ENCODE peak calls at places on chromosomes 13 and 19, in ten cellular contexts. One of them, this sample, is unnamed.

GRCh38 chr13:43666403-43666802 is 120.4 kb downstream of the ENOX1 start:
- DNase-seq in esophagus squamous epithelium: no peak
- DNase-seq in left cardiac atrium: no peak
- DNase-seq in body of pancreas: no peak
- DNase-seq in AG09309: no peak
- DNase-seq in fibroblast of villous mesenchyme: no peak
- DNase-seq in psoas muscle: no peak
- DNase-seq in tibial nerve: no peak
- DNase-seq in stimulated activated CD4-positive, alpha-beta T cell treated with anti-CD3 and anti-CD28 coated beads, TNF-alpha, amount 100 ng/mL, for 4 hours: no peak
- DNase-seq in foreskin fibroblast: no peak
- DNase-seq in this sample: no peak

GRCh38 chr13:28357846-28358496 is 137.0 kb downstream of the FLT1 start:
- DNase-seq in esophagus squamous epithelium: no peak
- DNase-seq in left cardiac atrium: no peak
- DNase-seq in body of pancreas: no peak
- DNase-seq in AG09309: no peak
- DNase-seq in fibroblast of villous mesenchyme: peak
- DNase-seq in psoas muscle: no peak
- DNase-seq in tibial nerve: no peak
- DNase-seq in stimulated activated CD4-positive, alpha-beta T cell treated with anti-CD3 and anti-CD28 coated beads, TNF-alpha, amount 100 ng/mL, for 4 hours: no peak
- DNase-seq in foreskin fibroblast: no peak
- DNase-seq in this sample: no peak

GRCh38 chr13:48251616-48252081 is 18.6 kb downstream of the ITM2B start:
- DNase-seq in esophagus squamous epithelium: no peak
- DNase-seq in left cardiac atrium: peak
- DNase-seq in body of pancreas: no peak
- DNase-seq in AG09309: no peak
- DNase-seq in fibroblast of villous mesenchyme: peak
- DNase-seq in psoas muscle: no peak
- DNase-seq in tibial nerve: no peak
- DNase-seq in stimulated activated CD4-positive, alpha-beta T cell treated with anti-CD3 and anti-CD28 coated beads, TNF-alpha, amount 100 ng/mL, for 4 hours: no peak
- DNase-seq in foreskin fibroblast: no peak
- DNase-seq in this sample: no peak

GRCh38 chr13:75870397-75870801 is 234.3 kb downstream of the LMO7 start:
- DNase-seq in esophagus squamous epithelium: no peak
- DNase-seq in left cardiac atrium: no peak
- DNase-seq in body of pancreas: no peak
- DNase-seq in AG09309: no peak
- DNase-seq in fibroblast of villous mesenchyme: peak
- DNase-seq in psoas muscle: no peak
- DNase-seq in tibial nerve: no peak
- DNase-seq in stimulated activated CD4-positive, alpha-beta T cell treated with anti-CD3 and anti-CD28 coated beads, TNF-alpha, amount 100 ng/mL, for 4 hours: peak
- DNase-seq in foreskin fibroblast: peak
- DNase-seq in this sample: peak

GRCh38 chr19:11736696-11737095 is 2.0 kb downstream of the ZNF823 start:
- DNase-seq in esophagus squamous epithelium: no peak
- DNase-seq in left cardiac atrium: peak
- DNase-seq in body of pancreas: peak
- DNase-seq in AG09309: no peak
- DNase-seq in fibroblast of villous mesenchyme: peak
- DNase-seq in psoas muscle: peak
- DNase-seq in tibial nerve: no peak
- DNase-seq in stimulated activated CD4-positive, alpha-beta T cell treated with anti-CD3 and anti-CD28 coated beads, TNF-alpha, amount 100 ng/mL, for 4 hours: no peak
- DNase-seq in foreskin fibroblast: peak
- DNase-seq in this sample: peak

GRCh38 chr13:81609335-81609734 is 1268.4 kb upstream of the SPRY2 start:
- DNase-seq in esophagus squamous epithelium: no peak
- DNase-seq in left cardiac atrium: no peak
- DNase-seq in body of pancreas: no peak
- DNase-seq in AG09309: no peak
- DNase-seq in fibroblast of villous mesenchyme: no peak
- DNase-seq in psoas muscle: no peak
- DNase-seq in tibial nerve: no peak
- DNase-seq in stimulated activated CD4-positive, alpha-beta T cell treated with anti-CD3 and anti-CD28 coated beads, TNF-alpha, amount 100 ng/mL, for 4 hours: no peak
- DNase-seq in foreskin fibroblast: no peak
- DNase-seq in this sample: no peak

GRCh38 chr19:47229674-47230121 is 1.3 kb downstream of the BBC3 start:
- DNase-seq in esophagus squamous epithelium: no peak
- DNase-seq in left cardiac atrium: no peak
- DNase-seq in body of pancreas: no peak
- DNase-seq in AG09309: no peak
- DNase-seq in fibroblast of villous mesenchyme: peak
- DNase-seq in psoas muscle: no peak
- DNase-seq in tibial nerve: no peak
- DNase-seq in stimulated activated CD4-positive, alpha-beta T cell treated with anti-CD3 and anti-CD28 coated beads, TNF-alpha, amount 100 ng/mL, for 4 hours: no peak
- DNase-seq in foreskin fibroblast: no peak
- DNase-seq in this sample: no peak

GRCh38 chr13:30551194-30551593 is 66.5 kb upstream of the USPL1 start:
- DNase-seq in esophagus squamous epithelium: no peak
- DNase-seq in left cardiac atrium: no peak
- DNase-seq in body of pancreas: peak
- DNase-seq in AG09309: peak
- DNase-seq in fibroblast of villous mesenchyme: peak
- DNase-seq in psoas muscle: no peak
- DNase-seq in tibial nerve: no peak
- DNase-seq in stimulated activated CD4-positive, alpha-beta T cell treated with anti-CD3 and anti-CD28 coated beads, TNF-alpha, amount 100 ng/mL, for 4 hours: no peak
- DNase-seq in foreskin fibroblast: peak
- DNase-seq in this sample: peak

GRCh38 chr13:27808866-27809546 is 16.7 kb downstream of the GSX1 start:
- DNase-seq in esophagus squamous epithelium: no peak
- DNase-seq in left cardiac atrium: no peak
- DNase-seq in body of pancreas: no peak
- DNase-seq in AG09309: no peak
- DNase-seq in fibroblast of villous mesenchyme: no peak
- DNase-seq in psoas muscle: no peak
- DNase-seq in tibial nerve: no peak
- DNase-seq in stimulated activated CD4-positive, alpha-beta T cell treated with anti-CD3 and anti-CD28 coated beads, TNF-alpha, amount 100 ng/mL, for 4 hours: no peak
- DNase-seq in foreskin fibroblast: no peak
- DNase-seq in this sample: no peak

GRCh38 chr13:28865312-28865711 is 45.2 kb downstream of the MTUS2 start:
- DNase-seq in esophagus squamous epithelium: no peak
- DNase-seq in left cardiac atrium: no peak
- DNase-seq in body of pancreas: no peak
- DNase-seq in AG09309: no peak
- DNase-seq in fibroblast of villous mesenchyme: no peak
- DNase-seq in psoas muscle: no peak
- DNase-seq in tibial nerve: no peak
- DNase-seq in stimulated activated CD4-positive, alpha-beta T cell treated with anti-CD3 and anti-CD28 coated beads, TNF-alpha, amount 100 ng/mL, for 4 hours: no peak
- DNase-seq in foreskin fibroblast: no peak
- DNase-seq in this sample: no peak

GRCh38 chr19:54517483-54517882 is 14.9 kb downstream of the LAIR2 start:
- DNase-seq in esophagus squamous epithelium: no peak
- DNase-seq in left cardiac atrium: peak
- DNase-seq in body of pancreas: peak
- DNase-seq in AG09309: no peak
- DNase-seq in fibroblast of villous mesenchyme: peak
- DNase-seq in psoas muscle: peak
- DNase-seq in tibial nerve: no peak
- DNase-seq in stimulated activated CD4-positive, alpha-beta T cell treated with anti-CD3 and anti-CD28 coated beads, TNF-alpha, amount 100 ng/mL, for 4 hours: peak
- DNase-seq in foreskin fibroblast: peak
- DNase-seq in this sample: peak

GRCh38 chr19:15671237-15671636 is 1.6 kb upstream of the CYP4F12 start:
- DNase-seq in esophagus squamous epithelium: no peak
- DNase-seq in left cardiac atrium: no peak
- DNase-seq in body of pancreas: no peak
- DNase-seq in AG09309: no peak
- DNase-seq in fibroblast of villous mesenchyme: no peak
- DNase-seq in psoas muscle: no peak
- DNase-seq in tibial nerve: no peak
- DNase-seq in stimulated activated CD4-positive, alpha-beta T cell treated with anti-CD3 and anti-CD28 coated beads, TNF-alpha, amount 100 ng/mL, for 4 hours: no peak
- DNase-seq in foreskin fibroblast: no peak
- DNase-seq in this sample: no peak

GRCh38 chr19:38812004-38812840 is 523 bp downstream of the LGALS4 start:
- DNase-seq in esophagus squamous epithelium: no peak
- DNase-seq in left cardiac atrium: no peak
- DNase-seq in body of pancreas: no peak
- DNase-seq in AG09309: no peak
- DNase-seq in fibroblast of villous mesenchyme: no peak
- DNase-seq in psoas muscle: no peak
- DNase-seq in tibial nerve: no peak
- DNase-seq in stimulated activated CD4-positive, alpha-beta T cell treated with anti-CD3 and anti-CD28 coated beads, TNF-alpha, amount 100 ng/mL, for 4 hours: no peak
- DNase-seq in foreskin fibroblast: no peak
- DNase-seq in this sample: no peak

GRCh38 chr13:73421310-73421912 is 362.6 kb downstream of the KLF5 start:
- DNase-seq in esophagus squamous epithelium: no peak
- DNase-seq in left cardiac atrium: no peak
- DNase-seq in body of pancreas: peak
- DNase-seq in AG09309: no peak
- DNase-seq in fibroblast of villous mesenchyme: no peak
- DNase-seq in psoas muscle: no peak
- DNase-seq in tibial nerve: no peak
- DNase-seq in stimulated activated CD4-positive, alpha-beta T cell treated with anti-CD3 and anti-CD28 coated beads, TNF-alpha, amount 100 ng/mL, for 4 hours: no peak
- DNase-seq in foreskin fibroblast: no peak
- DNase-seq in this sample: no peak

GRCh38 chr19:37361994-37362393 is 8.9 kb upstream of the ZNF527 start:
- DNase-seq in esophagus squamous epithelium: no peak
- DNase-seq in left cardiac atrium: no peak
- DNase-seq in body of pancreas: no peak
- DNase-seq in AG09309: no peak
- DNase-seq in fibroblast of villous mesenchyme: peak
- DNase-seq in psoas muscle: no peak
- DNase-seq in tibial nerve: no peak
- DNase-seq in stimulated activated CD4-positive, alpha-beta T cell treated with anti-CD3 and anti-CD28 coated beads, TNF-alpha, amount 100 ng/mL, for 4 hours: no peak
- DNase-seq in foreskin fibroblast: peak
- DNase-seq in this sample: no peak

GRCh38 chr19:18349524-18350128 is 9.2 kb downstream of the PGPEP1 start:
- DNase-seq in esophagus squamous epithelium: no peak
- DNase-seq in left cardiac atrium: peak
- DNase-seq in body of pancreas: peak
- DNase-seq in AG09309: peak
- DNase-seq in fibroblast of villous mesenchyme: peak
- DNase-seq in psoas muscle: peak
- DNase-seq in tibial nerve: peak
- DNase-seq in stimulated activated CD4-positive, alpha-beta T cell treated with anti-CD3 and anti-CD28 coated beads, TNF-alpha, amount 100 ng/mL, for 4 hours: no peak
- DNase-seq in foreskin fibroblast: peak
- DNase-seq in this sample: peak

GRCh38 chr13:98824376-98825160 is 72.1 kb upstream of the SLC15A1 start:
- DNase-seq in esophagus squamous epithelium: no peak
- DNase-seq in left cardiac atrium: no peak
- DNase-seq in body of pancreas: no peak
- DNase-seq in AG09309: no peak
- DNase-seq in fibroblast of villous mesenchyme: no peak
- DNase-seq in psoas muscle: no peak
- DNase-seq in tibial nerve: no peak
- DNase-seq in stimulated activated CD4-positive, alpha-beta T cell treated with anti-CD3 and anti-CD28 coated beads, TNF-alpha, amount 100 ng/mL, for 4 hours: no peak
- DNase-seq in foreskin fibroblast: no peak
- DNase-seq in this sample: no peak

GRCh38 chr13:92172191-92172590 is 773.8 kb downstream of the GPC5 start:
- DNase-seq in esophagus squamous epithelium: no peak
- DNase-seq in left cardiac atrium: no peak
- DNase-seq in body of pancreas: no peak
- DNase-seq in AG09309: no peak
- DNase-seq in fibroblast of villous mesenchyme: no peak
- DNase-seq in psoas muscle: no peak
- DNase-seq in tibial nerve: no peak
- DNase-seq in stimulated activated CD4-positive, alpha-beta T cell treated with anti-CD3 and anti-CD28 coated beads, TNF-alpha, amount 100 ng/mL, for 4 hours: no peak
- DNase-seq in foreskin fibroblast: no peak
- DNase-seq in this sample: no peak

GRCh38 chr19:17328517-17329060 is 6.1 kb downstream of the ANO8 start:
- DNase-seq in esophagus squamous epithelium: no peak
- DNase-seq in left cardiac atrium: no peak
- DNase-seq in body of pancreas: no peak
- DNase-seq in AG09309: no peak
- DNase-seq in fibroblast of villous mesenchyme: no peak
- DNase-seq in psoas muscle: no peak
- DNase-seq in tibial nerve: no peak
- DNase-seq in stimulated activated CD4-positive, alpha-beta T cell treated with anti-CD3 and anti-CD28 coated beads, TNF-alpha, amount 100 ng/mL, for 4 hours: peak
- DNase-seq in foreskin fibroblast: no peak
- DNase-seq in this sample: no peak

GRCh38 chr13:38804061-38804460 is 117.2 kb downstream of the FREM2 start:
- DNase-seq in esophagus squamous epithelium: no peak
- DNase-seq in left cardiac atrium: no peak
- DNase-seq in body of pancreas: no peak
- DNase-seq in AG09309: no peak
- DNase-seq in fibroblast of villous mesenchyme: no peak
- DNase-seq in psoas muscle: no peak
- DNase-seq in tibial nerve: no peak
- DNase-seq in stimulated activated CD4-positive, alpha-beta T cell treated with anti-CD3 and anti-CD28 coated beads, TNF-alpha, amount 100 ng/mL, for 4 hours: no peak
- DNase-seq in foreskin fibroblast: no peak
- DNase-seq in this sample: no peak

GRCh38 chr13:107374038-107374437 is 806.1 kb upstream of the ARGLU1 start:
- DNase-seq in esophagus squamous epithelium: no peak
- DNase-seq in left cardiac atrium: no peak
- DNase-seq in body of pancreas: no peak
- DNase-seq in AG09309: no peak
- DNase-seq in fibroblast of villous mesenchyme: no peak
- DNase-seq in psoas muscle: no peak
- DNase-seq in tibial nerve: no peak
- DNase-seq in stimulated activated CD4-positive, alpha-beta T cell treated with anti-CD3 and anti-CD28 coated beads, TNF-alpha, amount 100 ng/mL, for 4 hours: no peak
- DNase-seq in foreskin fibroblast: no peak
- DNase-seq in this sample: no peak

GRCh38 chr19:52492991-52493470 is 34.4 kb upstream of the ZNF808 start:
- DNase-seq in esophagus squamous epithelium: no peak
- DNase-seq in left cardiac atrium: peak
- DNase-seq in body of pancreas: peak
- DNase-seq in AG09309: no peak
- DNase-seq in fibroblast of villous mesenchyme: peak
- DNase-seq in psoas muscle: no peak
- DNase-seq in tibial nerve: no peak
- DNase-seq in stimulated activated CD4-positive, alpha-beta T cell treated with anti-CD3 and anti-CD28 coated beads, TNF-alpha, amount 100 ng/mL, for 4 hours: no peak
- DNase-seq in foreskin fibroblast: no peak
- DNase-seq in this sample: no peak

GRCh38 chr13:28181413-28181812 is 43.1 kb downstream of the PAN3 start:
- DNase-seq in esophagus squamous epithelium: no peak
- DNase-seq in left cardiac atrium: no peak
- DNase-seq in body of pancreas: no peak
- DNase-seq in AG09309: peak
- DNase-seq in fibroblast of villous mesenchyme: peak
- DNase-seq in psoas muscle: no peak
- DNase-seq in tibial nerve: no peak
- DNase-seq in stimulated activated CD4-positive, alpha-beta T cell treated with anti-CD3 and anti-CD28 coated beads, TNF-alpha, amount 100 ng/mL, for 4 hours: no peak
- DNase-seq in foreskin fibroblast: peak
- DNase-seq in this sample: peak

GRCh38 chr19:23393121-23393520 is 2.1 kb downstream of the ZNF91 start:
- DNase-seq in esophagus squamous epithelium: no peak
- DNase-seq in left cardiac atrium: no peak
- DNase-seq in body of pancreas: no peak
- DNase-seq in AG09309: no peak
- DNase-seq in fibroblast of villous mesenchyme: peak
- DNase-seq in psoas muscle: no peak
- DNase-seq in tibial nerve: no peak
- DNase-seq in stimulated activated CD4-positive, alpha-beta T cell treated with anti-CD3 and anti-CD28 coated beads, TNF-alpha, amount 100 ng/mL, for 4 hours: no peak
- DNase-seq in foreskin fibroblast: no peak
- DNase-seq in this sample: no peak

GRCh38 chr13:79492313-79492798 is 11.4 kb downstream of the NDFIP2 start:
- DNase-seq in esophagus squamous epithelium: no peak
- DNase-seq in left cardiac atrium: no peak
- DNase-seq in body of pancreas: no peak
- DNase-seq in AG09309: no peak
- DNase-seq in fibroblast of villous mesenchyme: no peak
- DNase-seq in psoas muscle: no peak
- DNase-seq in tibial nerve: no peak
- DNase-seq in stimulated activated CD4-positive, alpha-beta T cell treated with anti-CD3 and anti-CD28 coated beads, TNF-alpha, amount 100 ng/mL, for 4 hours: no peak
- DNase-seq in foreskin fibroblast: no peak
- DNase-seq in this sample: no peak

GRCh38 chr19:2171349-2172145 is 7.8 kb downstream of the DOT1L start:
- DNase-seq in esophagus squamous epithelium: no peak
- DNase-seq in left cardiac atrium: peak
- DNase-seq in body of pancreas: peak
- DNase-seq in AG09309: no peak
- DNase-seq in fibroblast of villous mesenchyme: peak
- DNase-seq in psoas muscle: peak
- DNase-seq in tibial nerve: no peak
- DNase-seq in stimulated activated CD4-positive, alpha-beta T cell treated with anti-CD3 and anti-CD28 coated beads, TNF-alpha, amount 100 ng/mL, for 4 hours: no peak
- DNase-seq in foreskin fibroblast: no peak
- DNase-seq in this sample: no peak

GRCh38 chr19:58562126-58563033 is 4.0 kb upstream of the UBE2M start:
- DNase-seq in esophagus squamous epithelium: no peak
- DNase-seq in left cardiac atrium: no peak
- DNase-seq in body of pancreas: peak
- DNase-seq in AG09309: no peak
- DNase-seq in fibroblast of villous mesenchyme: peak
- DNase-seq in psoas muscle: peak
- DNase-seq in tibial nerve: no peak
- DNase-seq in stimulated activated CD4-positive, alpha-beta T cell treated with anti-CD3 and anti-CD28 coated beads, TNF-alpha, amount 100 ng/mL, for 4 hours: no peak
- DNase-seq in foreskin fibroblast: peak
- DNase-seq in this sample: no peak

GRCh38 chr13:98652721-98653470 is 76.0 kb upstream of the STK24 start:
- DNase-seq in esophagus squamous epithelium: no peak
- DNase-seq in left cardiac atrium: no peak
- DNase-seq in body of pancreas: no peak
- DNase-seq in AG09309: no peak
- DNase-seq in fibroblast of villous mesenchyme: no peak
- DNase-seq in psoas muscle: no peak
- DNase-seq in tibial nerve: no peak
- DNase-seq in stimulated activated CD4-positive, alpha-beta T cell treated with anti-CD3 and anti-CD28 coated beads, TNF-alpha, amount 100 ng/mL, for 4 hours: no peak
- DNase-seq in foreskin fibroblast: no peak
- DNase-seq in this sample: no peak